ENCODE peak calls at places on chromosomes 4 and X, in five cellular contexts. Z is GM23248, T is body of pancreas, K is Caco-2, Y is breast epithelium. D is an unnamed sample. For H3K4me1, the result is how much of the 10 kb centered on the place peaks cover.

GRCh38 chr4:164405774-164406173 is 348.2 kb upstream of the SMIM31 start:
- DNase-seq in Z (no peak), T (no peak), K (no peak), Y (no peak), D (no peak)

GRCh38 chr4:182212211-182212761 is 30.9 kb upstream of the TENM3 start:
- DNase-seq in Z (no peak), T (no peak), K (no peak), Y (no peak), D (peak)

GRCh38 chrX:112800901-112801775 is 39.5 kb downstream of the AMOT start:
- DNase-seq in Z (no peak), T (no peak), K (no peak), Y (no peak), D (no peak)

GRCh38 chrX:129697204-129697829 is 41.5 kb upstream of the XPNPEP2 start:
- DNase-seq in Z (no peak), T (no peak), K (no peak), Y (no peak), D (no peak)

GRCh38 chr4:73690051-73690744 is 50.2 kb upstream of the CXCL8 start:
- DNase-seq in Z (peak), T (no peak), K (no peak), Y (no peak), D (no peak)

GRCh38 chrX:131812847-131813825 is 210.0 kb upstream of the STK26 start:
- DNase-seq in Z (peak), T (peak), K (no peak), Y (peak), D (peak)

GRCh38 chrX:129957241-129958099 is 25.0 kb upstream of the BCORL1 start:
- DNase-seq in Z (peak), T (peak), K (peak), Y (no peak), D (peak)

GRCh38 chrX:10310502-10310901 is 153.7 kb downstream of the CLCN4 start:
- DNase-seq in Z (no peak), T (no peak), K (no peak), Y (no peak), D (no peak)

GRCh38 chrX:47501226-47502071 is 18.4 kb upstream of the ZNF41 start:
- DNase-seq in Z (peak), T (no peak), K (no peak), Y (no peak), D (no peak)

GRCh38 chr4:126591583-126591982 is 1041.2 kb upstream of the INTU start:
- DNase-seq in Z (peak), T (no peak), K (no peak), Y (no peak), D (no peak)

GRCh38 chrX:20802036-20802435 is 535.3 kb upstream of the RPS6KA3 start:
- DNase-seq in Z (peak), T (no peak), K (no peak), Y (no peak), D (no peak)

GRCh38 chr4:56821394-56822263 is at the start of gene SPINK2:
- DNase-seq in Z (no peak), T (peak), K (peak), Y (no peak), D (peak)

GRCh38 chr4:10205223-10205622 is 88.6 kb upstream of the WDR1 start:
- DNase-seq in Z (peak), T (no peak), K (no peak), Y (no peak), D (no peak)

GRCh38 chr4:20462426-20463175 is 210.9 kb downstream of the SLIT2 start:
- DNase-seq in Z (peak), T (no peak), K (no peak), Y (no peak), D (no peak)

GRCh38 chrX:139200346-139200745 is 330.2 kb upstream of the F9 start:
- DNase-seq in Z (no peak), T (no peak), K (no peak), Y (no peak), D (no peak)

GRCh38 chr4:8192748-8193738 is 6.0 kb upstream of the SH3TC1 start:
- DNase-seq in Z (peak), T (peak), K (peak), Y (no peak), D (peak)

GRCh38 chr4:134345249-134345648 is 143.7 kb upstream of the PABPC4L start:
- DNase-seq in Z (no peak), T (no peak), K (no peak), Y (no peak), D (no peak)

GRCh38 chrX:18994713-18995112 is 10.8 kb upstream of the PHKA2 start:
- DNase-seq in Z (peak), T (no peak), K (peak), Y (no peak), D (no peak)

GRCh38 chr4:103994059-103994458 is 274.3 kb upstream of the TACR3 start:
- DNase-seq in Z (no peak), T (no peak), K (no peak), Y (no peak), D (no peak)

GRCh38 chrX:66015152-66015827 is 24.6 kb downstream of the VSIG4 start:
- DNase-seq in Z (no peak), T (no peak), K (no peak), Y (no peak), D (peak)

GRCh38 chr4:122874194-122874593 is 47.6 kb downstream of the FGF2 start:
- DNase-seq in Z (peak), T (no peak), K (peak), Y (no peak), D (no peak)

GRCh38 chr4:122873752-122874151 is 47.1 kb downstream of the FGF2 start:
- DNase-seq in Z (peak), T (no peak), K (no peak), Y (no peak), D (no peak)

GRCh38 chr4:122875949-122876348 is 46.4 kb downstream of the NUDT6 start:
- DNase-seq in Z (no peak), T (no peak), K (no peak), Y (no peak), D (no peak)

GRCh38 chr4:122879001-122879400 is 43.4 kb downstream of the NUDT6 start:
- DNase-seq in Z (no peak), T (no peak), K (no peak), Y (no peak), D (no peak)

DNA sequence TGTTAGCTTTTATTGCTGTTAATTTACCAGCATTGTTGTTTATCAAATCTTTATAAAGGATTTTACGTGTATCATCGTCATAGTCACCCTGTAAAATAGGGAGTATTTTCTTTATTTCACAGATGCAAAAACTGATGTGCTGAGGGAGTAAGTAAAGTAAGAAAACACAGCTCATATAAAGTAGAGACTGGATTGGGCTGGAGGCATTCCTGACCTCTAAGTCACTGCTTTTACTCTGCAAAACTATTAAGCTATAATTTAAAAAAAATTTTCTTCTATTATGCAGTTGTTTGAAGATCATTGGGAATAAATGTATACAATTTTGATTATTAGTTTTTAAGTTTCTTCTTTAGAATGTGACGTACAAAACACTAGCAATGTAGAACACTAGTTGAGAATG is 45.9 kb downstream of the NUDT6 start:
- DNase-seq in Z (peak), T (no peak), K (no peak), Y (no peak), D (no peak)
- H3K4me1 ChIP-seq in Z (half or more), T (under half), K (under half), Y (under half), D (under half)

DNA sequence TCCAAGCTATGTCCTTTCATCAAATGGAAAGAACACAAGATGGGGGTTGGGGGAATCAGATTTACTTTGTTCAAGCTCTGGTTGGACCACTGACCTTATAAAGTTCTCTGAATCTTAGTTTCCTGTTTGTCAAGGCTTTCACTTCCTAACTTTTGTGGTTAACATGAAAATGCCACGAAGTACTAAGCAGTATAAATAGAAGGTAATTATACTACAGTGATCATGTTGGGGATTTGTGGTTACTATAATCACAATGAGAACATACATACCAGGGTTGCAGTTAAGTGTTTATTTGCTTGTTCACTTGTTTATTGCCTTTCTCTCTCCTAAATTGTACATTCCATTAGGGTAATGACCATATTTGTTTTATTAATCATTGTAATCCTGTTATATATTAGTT is 53.2 kb downstream of the SPRY1 start:
- DNase-seq in Z (peak), T (no peak), K (no peak), Y (no peak), D (peak)
- H3K4me1 ChIP-seq in Z (under half), T (under half), K (under half), Y (under half), D (under half)

GRCh38 chr4:26877946-26878345 is 17.3 kb downstream of the STIM2 start:
- DNase-seq in Z (no peak), T (no peak), K (no peak), Y (no peak), D (peak)
- H3K4me1 ChIP-seq in Z (under half), T (under half), K (under half), Y (under half), D (under half)

GRCh38 chrX:46209768-46210167 is 335.5 kb downstream of the ZNF674 start:
- DNase-seq in Z (no peak), T (no peak), K (peak), Y (no peak), D (no peak)
- H3K4me1 ChIP-seq in Z (under half), T (under half), K (under half), Y (under half), D (under half)

D was measured in small intestine.